ENCODE peak calls at places on chromosomes 2 and 18, in nine cellular contexts. J is upper lobe of left lung, U is upper lobe of right lung, L is WTC11, G is Calu3, Y is testis, B is HFFc6, N is GM20000, V is HCT116. M is an unnamed sample.

GRCh38 chr18:54269924-54270844 is 867 bp downstream of the POLI start:
- DNase-seq in U (no peak), V (peak), L (peak), J (peak), G (peak), B (peak), Y (peak), N (peak), M (no peak)

GRCh38 chr18:48539406-48540328 is 836 bp downstream of the CTIF start:
- DNase-seq in J (peak), L (peak), U (peak), N (peak), V (no peak), B (peak), G (peak), Y (peak), M (peak)

GRCh38 chr2:2189112-2189398 is 142.0 kb downstream of the MYT1L start:
- DNase-seq in G (no peak), V (no peak), J (no peak), Y (no peak), L (no peak), N (no peak), B (no peak), U (no peak), M (no peak)

GRCh38 chr2:4635289-4635688 is 931.9 kb downstream of the DCDC2C start:
- DNase-seq in U (no peak), J (no peak), N (no peak), V (no peak), L (no peak), G (no peak), B (no peak), Y (no peak), M (no peak)

GRCh38 chr2:218033590-218034496 is 31.0 kb upstream of the TNS1 start:
- DNase-seq in J (peak), L (peak), Y (no peak), U (no peak), G (no peak), N (peak), B (no peak), V (no peak), M (no peak)

GRCh38 chr2:44572196-44572900 is 210.6 kb downstream of the CAMKMT start:
- DNase-seq in Y (no peak), U (no peak), G (no peak), J (no peak), B (peak), N (no peak), V (no peak), L (no peak), M (no peak)

GRCh38 chr2:196086517-196087368 is 18.1 kb upstream of the DNAH7 start:
- DNase-seq in G (no peak), L (no peak), U (no peak), N (no peak), B (no peak), J (no peak), Y (no peak), V (no peak), M (no peak)

GRCh38 chr2:46538393-46538792 is 59.0 kb downstream of the TMEM247 start:
- DNase-seq in U (no peak), N (no peak), J (peak), Y (no peak), V (no peak), B (no peak), L (no peak), G (no peak), M (no peak)

GRCh38 chr2:75728614-75729419 is 18.1 kb upstream of the GCFC2 start:
- DNase-seq in Y (no peak), N (no peak), J (no peak), L (no peak), G (no peak), U (no peak), V (no peak), B (no peak), M (no peak)

GRCh38 chr2:100757621-100758394 is 62.1 kb upstream of the NPAS2 start:
- DNase-seq in N (no peak), B (peak), L (no peak), V (no peak), J (no peak), U (no peak), G (no peak), Y (no peak), M (no peak)

GRCh38 chr2:224948859-224949258 is 93.4 kb downstream of the DOCK10 start:
- DNase-seq in U (no peak), J (peak), N (no peak), Y (no peak), V (no peak), L (no peak), G (no peak), B (peak), M (no peak)

GRCh38 chr2:30958571-30959220 is 151.4 kb upstream of the CAPN13 start:
- DNase-seq in V (no peak), U (no peak), L (no peak), N (no peak), Y (no peak), B (no peak), G (no peak), J (no peak), M (no peak)

GRCh38 chr18:44229693-44230108 is 451.0 kb upstream of the SETBP1 start:
- DNase-seq in Y (peak), V (no peak), G (no peak), N (no peak), L (no peak), J (no peak), U (peak), B (no peak), M (no peak)

GRCh38 chr2:189698020-189698887 is 23.8 kb downstream of the ANKAR start:
- DNase-seq in B (peak), L (peak), J (peak), Y (peak), N (peak), G (no peak), U (no peak), V (peak), M (no peak)

GRCh38 chr18:22871809-22872525 is 61.2 kb upstream of the RBBP8 start:
- DNase-seq in V (no peak), L (no peak), U (no peak), N (no peak), G (peak), B (no peak), Y (no peak), J (no peak), M (no peak)

GRCh38 chr2:32377928-32378327 is 21.1 kb downstream of the BIRC6 start:
- DNase-seq in V (no peak), B (no peak), G (no peak), U (no peak), Y (no peak), N (no peak), J (no peak), L (no peak), M (no peak)

GRCh38 chr2:3628800-3629199 is 29.2 kb upstream of the ALLC start:
- DNase-seq in V (peak), G (no peak), L (peak), J (peak), N (no peak), Y (peak), B (no peak), U (peak), M (no peak)

GRCh38 chr18:8177330-8178016 is 431.8 kb upstream of the RAB12 start:
- DNase-seq in J (peak), B (no peak), V (no peak), U (no peak), G (peak), Y (peak), L (no peak), N (no peak), M (no peak)

GRCh38 chr18:25974630-25975077 is 115.8 kb downstream of the SS18 start:
- DNase-seq in U (no peak), L (no peak), V (no peak), B (no peak), J (no peak), G (no peak), Y (peak), N (no peak), M (no peak)

GRCh38 chr2:100291152-100291970 is 30.9 kb downstream of the LONRF2 start:
- DNase-seq in U (peak), N (no peak), Y (peak), B (peak), G (peak), J (peak), V (peak), L (no peak), M (no peak)

GRCh38 chr18:80200932-80201672 is 46.2 kb downstream of the PARD6G start:
- DNase-seq in B (no peak), Y (no peak), V (no peak), J (no peak), G (no peak), L (no peak), N (no peak), U (peak), M (no peak)

GRCh38 chr2:67878743-67879142 is 184.1 kb downstream of the C1D start:
- DNase-seq in V (no peak), L (no peak), Y (no peak), B (no peak), U (no peak), J (no peak), G (no peak), N (no peak), M (no peak)

GRCh38 chr2:7096726-7097352 is 179.6 kb downstream of the RNF144A start:
- DNase-seq in L (no peak), V (no peak), G (no peak), N (no peak), Y (peak), J (no peak), U (no peak), B (no peak), M (no peak)
- TF ChIP-seq CTCF in L (no peak), V (no peak), G (no peak), N (no peak), Y (no peak), J (no peak), U (no peak), B (no peak), M (no peak)

DNA sequence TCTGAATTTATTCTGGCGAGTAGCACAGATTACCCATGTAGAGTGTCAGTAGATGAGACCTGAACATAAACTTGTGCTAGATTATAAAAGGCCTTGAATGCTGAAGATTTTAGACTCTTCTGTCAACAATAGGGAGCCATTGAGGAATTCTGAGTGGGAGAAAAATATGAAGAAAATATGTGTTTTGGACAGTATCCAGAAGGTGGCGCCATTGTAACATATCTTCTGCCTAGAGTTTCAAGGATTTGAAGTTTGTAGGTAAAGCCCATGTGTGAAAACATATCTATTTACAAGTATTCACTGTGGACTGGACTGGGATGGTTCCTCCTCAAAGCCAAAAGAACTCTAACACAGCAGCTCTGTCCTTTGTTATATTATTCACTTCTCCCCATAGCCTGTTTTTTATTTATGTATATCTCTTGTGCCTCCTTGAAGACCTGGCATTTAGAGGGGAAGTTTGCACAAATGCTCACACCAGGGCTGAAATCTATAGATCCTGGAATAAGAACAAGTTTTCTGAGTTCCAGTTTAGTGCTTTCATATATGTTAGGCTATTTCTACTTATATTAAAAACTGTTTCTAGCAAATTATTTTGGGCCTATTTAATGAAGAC is 124.9 kb downstream of the RDH14 start:
- DNase-seq in U (no peak), Y (peak), L (no peak), G (peak), B (peak), J (no peak), N (no peak), V (peak), M (peak)
- TF ChIP-seq CTCF in U (peak), Y (peak), L (peak), G (peak), B (peak), J (peak), N (peak), V (peak), M (peak)

GRCh38 chr18:75314117-75314516 is 103.5 kb downstream of the TSHZ1 start:
- DNase-seq in Y (no peak), L (no peak), U (no peak), V (no peak), B (no peak), G (no peak), N (no peak), J (no peak), M (no peak)
- TF ChIP-seq CTCF in Y (no peak), L (no peak), U (no peak), V (no peak), B (peak), G (no peak), N (no peak), J (no peak), M (no peak)

GRCh38 chr2:72325592-72326422 is 178.1 kb upstream of the CYP26B1 start:
- DNase-seq in U (no peak), L (peak), J (no peak), G (peak), B (peak), Y (peak), N (peak), V (no peak), M (no peak)
- TF ChIP-seq CTCF in U (peak), L (peak), J (peak), G (peak), B (peak), Y (peak), N (peak), V (peak), M (peak)

DNA sequence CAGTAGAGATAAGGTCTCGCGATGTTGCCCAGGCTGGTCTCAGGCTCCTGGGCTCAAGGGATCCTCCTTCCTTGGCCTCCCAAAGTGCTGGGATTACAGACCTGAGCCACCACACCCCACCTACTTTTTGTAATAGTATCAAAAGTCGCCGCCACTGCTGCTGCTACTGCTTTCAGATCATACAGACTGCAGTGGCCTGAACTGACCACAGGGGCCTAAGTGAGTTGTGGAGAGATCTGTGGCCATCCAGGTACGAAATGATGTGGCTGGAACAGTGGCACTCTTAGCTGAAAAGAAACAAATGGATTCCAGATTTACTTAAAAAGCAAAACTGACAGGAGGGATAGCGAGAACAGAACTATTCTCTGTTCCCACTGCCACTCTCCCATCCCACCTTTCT is 32.9 kb upstream of the POMC start:
- DNase-seq in B (no peak), J (no peak), Y (peak), L (peak), V (peak), U (no peak), N (no peak), G (no peak), M (no peak)
- TF ChIP-seq CTCF in B (peak), J (no peak), Y (peak), L (peak), V (peak), U (peak), N (no peak), G (no peak), M (peak)

DNA sequence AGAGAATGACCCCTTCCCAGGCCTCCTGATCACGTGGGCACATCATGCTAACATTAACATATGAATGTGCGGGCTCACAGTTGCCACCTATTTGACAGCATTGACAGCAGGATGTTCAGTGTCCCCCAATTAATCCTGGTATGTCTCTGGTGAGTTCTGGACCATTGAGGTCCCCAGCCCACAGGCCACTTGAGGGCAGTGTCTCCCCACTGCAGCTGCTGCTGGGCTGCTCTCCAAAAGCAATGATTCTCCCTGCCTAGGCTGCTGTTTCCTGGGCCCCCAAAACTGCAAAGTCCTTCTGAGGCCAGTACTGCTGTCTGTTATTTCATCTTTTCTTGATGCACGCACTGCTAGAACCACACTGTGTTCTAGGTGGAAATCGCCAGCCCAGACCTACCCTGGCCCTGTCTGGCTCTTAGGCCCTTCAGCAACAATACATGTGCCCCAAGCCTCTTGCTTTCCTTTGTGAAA is 52.7 kb upstream of the MAPK4 start:
- DNase-seq in J (peak), N (peak), L (peak), Y (peak), G (peak), U (no peak), V (no peak), B (no peak), M (peak)
- TF ChIP-seq CTCF in J (peak), N (peak), L (peak), Y (peak), G (peak), U (peak), V (peak), B (peak), M (peak)

DNA sequence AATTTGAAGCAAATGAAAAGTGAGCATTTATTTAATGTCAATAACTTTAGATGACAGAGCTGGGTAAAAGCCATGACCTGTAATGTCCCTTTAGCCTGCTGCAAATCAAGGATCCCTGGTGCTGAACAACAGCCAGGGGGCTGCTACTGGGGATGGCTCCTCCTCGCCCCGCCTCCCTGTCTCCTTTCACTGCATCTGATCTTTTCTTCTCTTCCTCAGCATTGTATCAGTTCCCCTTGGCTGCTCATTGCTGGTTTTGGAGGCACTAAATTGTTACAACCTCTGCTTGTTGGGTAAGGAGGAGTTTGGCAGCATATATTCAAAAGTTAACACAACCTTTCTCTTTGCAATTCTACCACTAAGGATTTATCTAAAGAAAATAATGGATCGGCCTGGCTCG is 236.3 kb upstream of the ID2 start:
- DNase-seq in U (no peak), Y (no peak), B (no peak), J (no peak), V (no peak), G (no peak), N (no peak), L (no peak), M (no peak)
- TF ChIP-seq CTCF in U (no peak), Y (no peak), B (no peak), J (no peak), V (no peak), G (no peak), N (no peak), L (no peak), M (no peak)

M was measured in neural crest cell.